ENCODE peak calls at places on chromosomes 12 and 14, in four cellular contexts. One of them, this sample, is unnamed.

GRCh38 chr14:54837508-54838149 is 65.0 kb downstream of the GCH1 start:
- DNase-seq in mesendoderm: no peak
- DNase-seq in caudate nucleus: no peak
- DNase-seq in cardiac muscle cell: no peak
- DNase-seq in this sample: no peak

GRCh38 chr14:101027966-101028365 is 124.4 kb upstream of the RTL1 start:
- DNase-seq in mesendoderm: no peak
- DNase-seq in caudate nucleus: no peak
- DNase-seq in cardiac muscle cell: no peak
- DNase-seq in this sample: no peak

GRCh38 chr12:48017921-48018617 is 13.8 kb upstream of the COL2A1 start:
- DNase-seq in mesendoderm: no peak
- DNase-seq in caudate nucleus: no peak
- DNase-seq in cardiac muscle cell: no peak
- DNase-seq in this sample: no peak

GRCh38 chr12:54300732-54301427 is at the start of gene NFE2:
- DNase-seq in mesendoderm: peak
- DNase-seq in caudate nucleus: no peak
- DNase-seq in cardiac muscle cell: peak
- DNase-seq in this sample: no peak

GRCh38 chr14:64705406-64706118 is 1.3 kb downstream of the PLEKHG3 start:
- DNase-seq in mesendoderm: peak
- DNase-seq in caudate nucleus: peak
- DNase-seq in cardiac muscle cell: no peak
- DNase-seq in this sample: peak

GRCh38 chr12:69886715-69887114 is 61.7 kb downstream of the MYRFL start:
- DNase-seq in mesendoderm: no peak
- DNase-seq in caudate nucleus: no peak
- DNase-seq in cardiac muscle cell: no peak
- DNase-seq in this sample: no peak

GRCh38 chr14:37596790-37597189 is 1.4 kb downstream of the TTC6 start:
- DNase-seq in mesendoderm: no peak
- DNase-seq in caudate nucleus: no peak
- DNase-seq in cardiac muscle cell: no peak
- DNase-seq in this sample: no peak

GRCh38 chr12:85325452-85325851 is 45.4 kb downstream of the ALX1 start:
- DNase-seq in mesendoderm: no peak
- DNase-seq in caudate nucleus: no peak
- DNase-seq in cardiac muscle cell: no peak
- DNase-seq in this sample: no peak

GRCh38 chr14:75141967-75142366 is 15.1 kb upstream of the NEK9 start:
- DNase-seq in mesendoderm: peak
- DNase-seq in caudate nucleus: no peak
- DNase-seq in cardiac muscle cell: peak
- DNase-seq in this sample: no peak

GRCh38 chr12:131378861-131379665 is 331.8 kb upstream of the SFSWAP start:
- DNase-seq in mesendoderm: no peak
- DNase-seq in caudate nucleus: no peak
- DNase-seq in cardiac muscle cell: no peak
- DNase-seq in this sample: no peak

GRCh38 chr14:38964630-38965029 is 138.4 kb downstream of the SEC23A start:
- DNase-seq in mesendoderm: peak
- DNase-seq in caudate nucleus: no peak
- DNase-seq in cardiac muscle cell: peak
- DNase-seq in this sample: no peak

GRCh38 chr14:96940009-96940408 is 142.8 kb downstream of the VRK1 start:
- DNase-seq in mesendoderm: peak
- DNase-seq in caudate nucleus: no peak
- DNase-seq in cardiac muscle cell: no peak
- DNase-seq in this sample: no peak

GRCh38 chr14:89495718-89496117 is 78.7 kb upstream of the FOXN3 start:
- DNase-seq in mesendoderm: no peak
- DNase-seq in caudate nucleus: no peak
- DNase-seq in cardiac muscle cell: no peak
- DNase-seq in this sample: no peak

GRCh38 chr12:112001555-112001954 is 11.4 kb downstream of the TMEM116 start:
- DNase-seq in mesendoderm: no peak
- DNase-seq in caudate nucleus: no peak
- DNase-seq in cardiac muscle cell: peak
- DNase-seq in this sample: no peak

GRCh38 chr12:325886-326285 is 63.2 kb downstream of the KDM5A start:
- DNase-seq in mesendoderm: no peak
- DNase-seq in caudate nucleus: no peak
- DNase-seq in cardiac muscle cell: no peak
- DNase-seq in this sample: no peak

GRCh38 chr12:102436867-102437266 is 43.5 kb downstream of the IGF1 start:
- DNase-seq in mesendoderm: no peak
- DNase-seq in caudate nucleus: no peak
- DNase-seq in cardiac muscle cell: no peak
- DNase-seq in this sample: no peak

GRCh38 chr14:74504874-74505617 is 11.5 kb downstream of the ISCA2 start:
- DNase-seq in mesendoderm: no peak
- DNase-seq in caudate nucleus: no peak
- DNase-seq in cardiac muscle cell: no peak
- DNase-seq in this sample: no peak

GRCh38 chr12:57936513-57936883 is 4.9 kb upstream of the ATP23 start:
- DNase-seq in mesendoderm: no peak
- DNase-seq in caudate nucleus: no peak
- DNase-seq in cardiac muscle cell: no peak
- DNase-seq in this sample: no peak

GRCh38 chr12:18101043-18101442 is 11.1 kb upstream of the RERGL start:
- DNase-seq in mesendoderm: no peak
- DNase-seq in caudate nucleus: no peak
- DNase-seq in cardiac muscle cell: no peak
- DNase-seq in this sample: no peak

GRCh38 chr12:4723226-4723625 is 3.0 kb downstream of the GALNT8 start:
- DNase-seq in mesendoderm: no peak
- DNase-seq in caudate nucleus: no peak
- DNase-seq in cardiac muscle cell: no peak
- DNase-seq in this sample: no peak

GRCh38 chr12:12577786-12578185 is 15.1 kb upstream of the DUSP16 start:
- DNase-seq in mesendoderm: no peak
- DNase-seq in caudate nucleus: no peak
- DNase-seq in cardiac muscle cell: no peak
- DNase-seq in this sample: no peak

GRCh38 chr12:49370539-49370938 is 3.3 kb downstream of the SPATS2 start:
- DNase-seq in mesendoderm: no peak
- DNase-seq in caudate nucleus: no peak
- DNase-seq in cardiac muscle cell: no peak
- DNase-seq in this sample: no peak

GRCh38 chr14:104865069-104865630 is at the start of gene CEP170B:
- DNase-seq in mesendoderm: peak
- DNase-seq in caudate nucleus: peak
- DNase-seq in cardiac muscle cell: peak
- DNase-seq in this sample: peak

DNA sequence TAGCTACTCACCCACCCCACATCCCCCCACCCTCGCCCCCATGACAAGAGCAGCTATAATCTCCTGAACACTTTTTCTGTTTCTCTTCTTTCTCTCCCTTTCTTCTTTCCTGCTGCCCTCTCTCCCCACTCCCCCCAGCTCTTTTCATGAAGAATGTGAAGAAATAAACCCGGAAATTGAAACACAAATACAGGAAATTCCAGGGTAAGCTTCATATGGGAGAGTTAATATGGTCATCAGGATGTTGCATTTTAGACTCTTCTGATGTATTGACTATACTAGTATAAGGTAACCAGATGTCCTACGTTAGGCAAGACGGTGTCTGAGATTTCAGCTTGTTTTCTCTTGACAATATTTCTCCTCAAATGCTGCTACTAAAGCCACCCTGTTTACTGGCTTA is 41.6 kb upstream of the LRIG3 start:
- DNase-seq in mesendoderm: no peak
- DNase-seq in caudate nucleus: no peak
- DNase-seq in cardiac muscle cell: peak
- DNase-seq in this sample: no peak
- H3K27ac ChIP-seq in mesendoderm: no peak
- H3K27ac ChIP-seq in caudate nucleus: no peak
- H3K27ac ChIP-seq in cardiac muscle cell: no peak
- H3K27ac ChIP-seq in this sample: no peak

DNA sequence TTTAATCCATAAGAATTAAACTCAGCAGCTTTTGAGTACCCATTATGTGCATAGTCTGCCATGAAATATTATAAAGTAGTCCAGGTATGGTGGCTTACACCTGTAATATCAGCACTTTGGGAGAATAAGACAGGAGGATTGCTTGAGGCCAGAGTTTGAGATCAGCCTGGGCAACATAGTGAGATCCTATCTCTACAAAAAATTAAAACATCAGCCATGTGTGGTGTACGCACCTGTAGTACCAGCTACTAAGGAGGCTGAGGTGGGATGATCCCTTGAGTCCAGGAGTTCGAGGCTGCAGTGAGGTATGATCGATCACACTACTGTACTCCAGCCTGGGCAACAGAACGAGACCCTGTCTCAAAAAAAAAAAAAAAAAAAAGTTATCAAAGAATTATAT is 15.3 kb downstream of the MARK3 start:
- DNase-seq in mesendoderm: no peak
- DNase-seq in caudate nucleus: no peak
- DNase-seq in cardiac muscle cell: no peak
- DNase-seq in this sample: no peak
- H3K27ac ChIP-seq in mesendoderm: no peak
- H3K27ac ChIP-seq in caudate nucleus: no peak
- H3K27ac ChIP-seq in cardiac muscle cell: peak
- H3K27ac ChIP-seq in this sample: no peak

GRCh38 chr12:51004504-51004903 is 21.7 kb downstream of the SLC11A2 start:
- DNase-seq in mesendoderm: peak
- DNase-seq in caudate nucleus: no peak
- DNase-seq in cardiac muscle cell: no peak
- DNase-seq in this sample: no peak
- H3K27ac ChIP-seq in mesendoderm: no peak
- H3K27ac ChIP-seq in caudate nucleus: peak
- H3K27ac ChIP-seq in cardiac muscle cell: peak
- H3K27ac ChIP-seq in this sample: peak

DNA sequence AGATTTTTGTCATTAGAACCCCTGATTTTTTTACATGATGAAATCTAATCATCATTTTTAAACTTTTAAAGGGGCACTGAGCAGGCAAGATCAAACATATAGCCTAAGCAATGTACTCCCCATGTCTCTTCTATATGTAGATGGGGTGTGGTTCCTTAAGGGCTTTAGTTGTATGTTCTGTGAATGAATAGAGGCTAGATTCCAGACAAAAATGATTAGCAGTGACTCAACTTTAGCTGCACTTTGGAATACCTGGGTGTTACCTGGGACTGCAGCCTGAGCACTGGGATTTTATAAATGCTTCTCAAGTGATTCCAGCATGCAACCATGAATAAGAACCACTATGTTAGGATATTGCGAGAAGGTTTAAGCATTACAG is 256.7 kb upstream of the PLEKHG7 start:
- DNase-seq in mesendoderm: no peak
- DNase-seq in caudate nucleus: no peak
- DNase-seq in cardiac muscle cell: no peak
- DNase-seq in this sample: no peak
- H3K27ac ChIP-seq in mesendoderm: no peak
- H3K27ac ChIP-seq in caudate nucleus: no peak
- H3K27ac ChIP-seq in cardiac muscle cell: no peak
- H3K27ac ChIP-seq in this sample: no peak

GRCh38 chr12:110585231-110585799 is 2.2 kb upstream of the PPTC7 start:
- DNase-seq in mesendoderm: peak
- DNase-seq in caudate nucleus: no peak
- DNase-seq in cardiac muscle cell: peak
- DNase-seq in this sample: no peak
- H3K27ac ChIP-seq in mesendoderm: no peak
- H3K27ac ChIP-seq in caudate nucleus: no peak
- H3K27ac ChIP-seq in cardiac muscle cell: peak
- H3K27ac ChIP-seq in this sample: no peak

GRCh38 chr14:33362934-33363333 is 424.3 kb downstream of the NPAS3 start:
- DNase-seq in mesendoderm: peak
- DNase-seq in caudate nucleus: no peak
- DNase-seq in cardiac muscle cell: no peak
- DNase-seq in this sample: no peak
- H3K27ac ChIP-seq in mesendoderm: no peak
- H3K27ac ChIP-seq in caudate nucleus: no peak
- H3K27ac ChIP-seq in cardiac muscle cell: no peak
- H3K27ac ChIP-seq in this sample: no peak

GRCh38 chr12:124416516-124417395 is 121.9 kb downstream of the RFLNA start:
- DNase-seq in mesendoderm: no peak
- DNase-seq in caudate nucleus: no peak
- DNase-seq in cardiac muscle cell: no peak
- DNase-seq in this sample: no peak
- H3K27ac ChIP-seq in mesendoderm: no peak
- H3K27ac ChIP-seq in caudate nucleus: no peak
- H3K27ac ChIP-seq in cardiac muscle cell: no peak
- H3K27ac ChIP-seq in this sample: peak